ENCODE peak calls at places on chromosomes 2 and 18, in six cellular contexts. G is MM.1S, K is GM23338, V is fibroblast of lung, T is K562, P is PC-9. A is an unnamed sample.

GRCh38 chr2:1586946-1587840 is 157.1 kb downstream of the PXDN start:
- DNase-seq in G (no peak), K (no peak), V (no peak), T (no peak), P (peak), A (peak)

GRCh38 chr2:157056200-157056676 is 201.3 kb upstream of the GALNT5 start:
- DNase-seq in G (peak), K (no peak), V (peak), T (no peak), P (no peak), A (peak)

GRCh38 chr18:77858331-77858730 is 608.7 kb downstream of the GALR1 start:
- DNase-seq in G (no peak), K (no peak), V (no peak), T (no peak), P (no peak), A (no peak)

GRCh38 chr18:697771-698170 is 14.7 kb downstream of the ENOSF1 start:
- DNase-seq in G (no peak), K (peak), V (no peak), T (no peak), P (no peak), A (no peak)

GRCh38 chr2:47039913-47040562 is 115.1 kb downstream of the STPG4 start:
- DNase-seq in G (no peak), K (no peak), V (peak), T (no peak), P (no peak), A (no peak)

GRCh38 chr2:36889782-36890181 is 76.6 kb downstream of the STRN start:
- DNase-seq in G (no peak), K (no peak), V (peak), T (no peak), P (peak), A (peak)

GRCh38 chr2:135072125-135072997 is 20.3 kb downstream of the RAB3GAP1 start:
- DNase-seq in G (no peak), K (peak), V (no peak), T (no peak), P (no peak), A (no peak)

GRCh38 chr18:10131036-10131774 is 217.4 kb downstream of the VAPA start:
- DNase-seq in G (no peak), K (peak), V (no peak), T (no peak), P (no peak), A (no peak)

GRCh38 chr18:57780318-57781127 is 22.6 kb downstream of the ATP8B1 start:
- DNase-seq in G (no peak), K (no peak), V (peak), T (no peak), P (peak), A (peak)

GRCh38 chr2:160652236-160652635 is 158.6 kb upstream of the RBMS1 start:
- DNase-seq in G (peak), K (no peak), V (no peak), T (no peak), P (no peak), A (no peak)

GRCh38 chr2:68469935-68470334 is 2.5 kb downstream of the APLF start:
- DNase-seq in G (no peak), K (no peak), V (peak), T (no peak), P (no peak), A (peak)

GRCh38 chr2:176675557-176676256 is 406.5 kb downstream of the MTX2 start:
- DNase-seq in G (no peak), K (peak), V (no peak), T (no peak), P (no peak), A (no peak)

GRCh38 chr2:16614314-16614860 is 51.2 kb downstream of the CYRIA start:
- DNase-seq in G (no peak), K (no peak), V (peak), T (peak), P (no peak), A (no peak)

GRCh38 chr2:123720760-123721159 is 304.3 kb upstream of the CNTNAP5 start:
- DNase-seq in G (no peak), K (no peak), V (no peak), T (no peak), P (no peak), A (peak)

GRCh38 chr2:67600472-67600871 is 203.3 kb downstream of the ETAA1 start:
- DNase-seq in G (no peak), K (peak), V (no peak), T (peak), P (no peak), A (peak)

GRCh38 chr2:112995346-112995920 is 9.8 kb upstream of the IL36A start:
- DNase-seq in G (peak), K (no peak), V (no peak), T (no peak), P (no peak), A (no peak)

GRCh38 chr2:40036241-40036640 is 257.2 kb upstream of the THUMPD2 start:
- DNase-seq in G (no peak), K (no peak), V (no peak), T (no peak), P (no peak), A (no peak)

GRCh38 chr2:157150747-157151146 is 106.8 kb upstream of the GALNT5 start:
- DNase-seq in G (peak), K (no peak), V (peak), T (no peak), P (no peak), A (peak)

GRCh38 chr18:41069166-41069565 is 885.9 kb upstream of the PIK3C3 start:
- DNase-seq in G (no peak), K (no peak), V (no peak), T (no peak), P (no peak), A (no peak)

GRCh38 chr2:237437566-237437965 is 23.6 kb upstream of the COL6A3 start:
- DNase-seq in G (no peak), K (no peak), V (no peak), T (no peak), P (no peak), A (no peak)

GRCh38 chr2:181430406-181431199 is 26.6 kb upstream of the ITGA4 start:
- DNase-seq in G (peak), K (peak), V (peak), T (no peak), P (no peak), A (peak)

GRCh38 chr2:88212251-88212790 is 42.2 kb downstream of the THNSL2 start:
- DNase-seq in G (peak), K (peak), V (peak), T (no peak), P (no peak), A (peak)
- TF ChIP-seq CTCF in G (peak), K (peak), V (peak), T (peak), P (peak), A (peak)

DNA sequence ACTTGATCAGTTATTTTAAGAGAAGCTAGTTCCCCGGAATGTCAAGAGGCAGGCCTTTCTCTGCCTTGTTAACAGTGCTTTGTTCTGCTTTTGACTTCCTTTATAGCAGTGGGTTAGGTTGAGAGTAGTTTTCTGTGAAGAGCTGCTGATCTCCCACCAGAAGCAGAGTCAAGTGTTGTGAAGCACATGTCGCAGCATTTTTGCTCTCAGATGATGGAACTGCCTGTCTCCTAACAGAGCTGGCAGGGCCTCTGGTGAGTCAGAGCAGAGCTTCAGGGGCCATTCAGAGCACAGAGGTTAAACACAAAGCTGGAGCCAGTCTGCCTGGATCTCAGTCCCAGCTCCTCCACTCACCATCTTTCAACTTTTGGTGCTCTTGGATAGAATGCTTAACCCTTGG is 871.9 kb downstream of the SLC4A3 start:
- DNase-seq in G (no peak), K (no peak), V (peak), T (no peak), P (peak), A (peak)
- H2AFZ ChIP-seq in G (no peak), K (peak), V (peak), T (no peak), P (no peak), A (peak)

GRCh38 chr2:189885368-189885767 is 101.1 kb downstream of the PMS1 start:
- DNase-seq in G (no peak), K (no peak), V (no peak), T (no peak), P (no peak), A (no peak)

GRCh38 chr2:189876271-189876670 is 92.0 kb downstream of the PMS1 start:
- DNase-seq in G (no peak), K (no peak), V (no peak), T (no peak), P (no peak), A (no peak)

GRCh38 chr2:189880429-189880828 is 96.2 kb downstream of the PMS1 start:
- DNase-seq in G (no peak), K (no peak), V (no peak), T (no peak), P (no peak), A (no peak)

GRCh38 chr2:189880963-189881362 is 96.7 kb downstream of the PMS1 start:
- DNase-seq in G (no peak), K (peak), V (no peak), T (no peak), P (no peak), A (no peak)
- TF ChIP-seq EZH2 in G (no peak), K (no peak), V (no peak), T (no peak), P (no peak), A (no peak)

DNA sequence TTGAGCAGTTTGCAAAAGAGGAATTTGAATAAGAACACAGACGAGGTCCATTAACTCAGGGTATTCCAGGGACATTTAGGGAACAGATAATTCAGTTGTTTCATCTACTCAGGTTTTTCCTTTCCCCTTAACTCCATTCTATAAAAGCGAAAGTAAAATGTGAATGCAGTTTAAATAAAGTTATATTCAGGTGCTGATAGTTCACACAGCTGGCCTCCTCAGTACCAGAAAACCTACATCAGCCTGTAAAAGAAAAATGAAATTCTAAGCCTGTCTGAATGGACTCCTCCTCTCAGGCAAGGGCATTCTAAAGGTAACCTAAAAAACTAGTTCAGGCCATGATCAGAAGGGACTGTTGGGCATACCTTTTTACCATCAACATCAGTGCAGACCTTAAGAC is 873.8 kb downstream of the SUCLG1 start:
- DNase-seq in G (peak), K (no peak), V (no peak), T (no peak), P (no peak), A (no peak)
- TF ChIP-seq CTCF in G (no peak), K (no peak), V (no peak), T (no peak), P (no peak), A (no peak)

DNA sequence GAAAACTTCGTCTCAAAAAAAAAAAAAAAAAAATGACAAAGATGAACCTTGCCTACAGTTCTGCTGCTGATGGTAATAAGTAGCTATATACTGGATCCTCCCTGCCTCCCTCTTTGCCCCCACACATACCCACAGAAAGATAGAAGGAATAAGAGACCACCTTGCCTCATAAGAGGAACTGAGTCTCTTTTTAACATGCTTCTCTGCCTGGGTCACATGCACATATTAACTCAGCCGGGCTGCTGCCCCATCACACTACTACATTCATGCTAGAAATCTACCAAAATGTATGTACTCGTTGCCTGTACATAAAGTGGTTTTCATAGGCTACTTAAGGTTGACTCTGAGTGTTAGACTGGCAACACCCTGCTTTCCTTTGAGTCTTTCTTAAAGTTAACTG is 78.9 kb upstream of the B3GNT2 start:
- DNase-seq in G (no peak), K (no peak), V (no peak), T (no peak), P (no peak), A (no peak)
- H2AFZ ChIP-seq in G (no peak), K (no peak), V (no peak), T (no peak), P (no peak), A (no peak)

DNA sequence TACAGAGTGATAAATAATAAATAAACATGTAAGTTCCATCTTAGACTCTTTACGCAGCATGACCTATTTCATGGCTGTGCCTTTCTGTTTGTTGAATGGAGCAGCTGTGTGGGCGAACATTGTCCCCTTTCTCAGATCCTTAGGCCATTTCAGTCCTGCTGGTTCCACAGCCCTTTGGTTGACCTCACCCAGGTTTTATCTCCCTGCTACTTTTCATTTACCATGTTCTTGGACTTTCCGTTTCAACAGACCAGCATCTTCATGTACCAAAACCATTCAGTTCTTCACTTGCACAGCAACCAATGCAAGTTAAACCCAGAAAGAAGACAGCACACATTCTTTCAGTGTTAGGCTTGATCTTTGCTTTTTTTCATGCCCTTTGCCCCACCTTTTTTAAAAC is 83.8 kb downstream of the XRCC5 start:
- DNase-seq in G (no peak), K (no peak), V (no peak), T (no peak), P (no peak), A (no peak)
- TF ChIP-seq EZH2 in G (no peak), K (no peak), V (no peak), T (no peak), P (no peak), A (no peak)

GRCh38 chr18:36942264-36942663 is 113.3 kb downstream of the KIAA1328 start:
- DNase-seq in G (peak), K (peak), V (peak), T (peak), P (no peak), A (peak)
- TF ChIP-seq CTCF in G (peak), K (peak), V (peak), T (peak), P (peak), A (peak)